ENCODE peak calls at places on chromosomes 11 and 22, in ten cellular contexts. J is mesothelial cell of epicardium, B is prostate gland, H is progenitor cell of endocrine pancreas, O is B cell, F is astrocyte of the cerebellum, E is WTC11, Z is ovary, M is coronary artery, L is HCT116. Y is an unnamed sample.

GRCh38 chr11:108584973-108585372 is 8.6 kb downstream of the EXPH5 start:
- DNase-seq in E (no peak), J (no peak), Z (no peak), M (no peak), B (no peak), O (no peak), H (no peak), F (no peak), L (no peak), Y (no peak)

GRCh38 chr22:23764931-23765881 is 2.4 kb downstream of the C22orf15 start:
- DNase-seq in J (no peak), E (no peak), L (no peak), O (no peak), H (no peak), B (no peak), Z (no peak), M (no peak), F (no peak), Y (no peak)

GRCh38 chr22:36331912-36332622 is 55.7 kb downstream of the MYH9 start:
- DNase-seq in M (no peak), J (no peak), F (no peak), H (no peak), B (peak), O (peak), L (no peak), E (no peak), Z (peak), Y (no peak)

GRCh38 chr11:111719379-111719778 is 46.8 kb downstream of the PPP2R1B start:
- DNase-seq in Z (no peak), H (no peak), J (no peak), L (no peak), F (no peak), E (no peak), M (no peak), O (no peak), B (no peak), Y (no peak)

GRCh38 chr22:45889093-45889538 is 87.8 kb downstream of the WNT7B start:
- DNase-seq in J (no peak), F (no peak), B (no peak), L (no peak), E (no peak), O (no peak), H (no peak), M (no peak), Z (no peak), Y (no peak)

GRCh38 chr22:17120711-17121234 is 387 bp downstream of the TMEM121B start:
- DNase-seq in E (peak), O (peak), F (no peak), B (no peak), H (no peak), M (no peak), J (peak), L (no peak), Z (no peak), Y (peak)

GRCh38 chr11:103109818-103110388 is 677 bp downstream of the DYNC2H1 start:
- DNase-seq in O (no peak), L (no peak), E (peak), F (no peak), Z (no peak), J (no peak), H (no peak), B (no peak), M (no peak), Y (peak)

GRCh38 chr11:86508604-86509471 is 134.2 kb downstream of the CCDC81 start:
- DNase-seq in O (no peak), H (no peak), Z (no peak), F (no peak), M (no peak), L (no peak), E (no peak), B (no peak), J (no peak), Y (no peak)

GRCh38 chr11:73386026-73386425 is 9.8 kb downstream of the RELT start:
- DNase-seq in L (no peak), E (no peak), H (no peak), B (no peak), F (no peak), J (no peak), Z (no peak), O (peak), M (no peak), Y (no peak)

GRCh38 chr11:76568621-76569020 is 101.9 kb downstream of the LRRC32 start:
- DNase-seq in M (no peak), E (no peak), Z (no peak), B (no peak), F (no peak), H (no peak), J (no peak), O (no peak), L (no peak), Y (no peak)

GRCh38 chr11:121237686-121238658 is 54.6 kb upstream of the SC5D start:
- DNase-seq in O (no peak), L (no peak), B (peak), J (no peak), F (no peak), M (no peak), E (no peak), H (no peak), Z (no peak), Y (no peak)

GRCh38 chr22:19122752-19123492 is 710 bp upstream of the DGCR2 start:
- DNase-seq in F (no peak), Z (no peak), E (no peak), H (no peak), L (no peak), O (no peak), J (no peak), M (no peak), B (peak), Y (no peak)

GRCh38 chr11:66008468-66009101 is 3.2 kb upstream of the CST6 start:
- DNase-seq in O (no peak), Z (no peak), F (no peak), J (no peak), L (no peak), M (no peak), E (no peak), B (no peak), H (no peak), Y (peak)

GRCh38 chr22:48188211-48188845 is 1425.9 kb downstream of the TBC1D22A start:
- DNase-seq in J (no peak), O (no peak), H (no peak), L (no peak), M (peak), F (no peak), E (no peak), B (no peak), Z (no peak), Y (no peak)

GRCh38 chr11:17388609-17389204 is at the start of gene KCNJ11:
- DNase-seq in O (no peak), E (peak), J (no peak), B (no peak), L (no peak), Z (no peak), F (no peak), H (peak), M (no peak), Y (peak)
- TF ChIP-seq CTCF in O (no peak), E (no peak), J (no peak), B (no peak), L (no peak), Z (no peak), F (no peak), H (no peak), M (no peak), Y (no peak)

DNA sequence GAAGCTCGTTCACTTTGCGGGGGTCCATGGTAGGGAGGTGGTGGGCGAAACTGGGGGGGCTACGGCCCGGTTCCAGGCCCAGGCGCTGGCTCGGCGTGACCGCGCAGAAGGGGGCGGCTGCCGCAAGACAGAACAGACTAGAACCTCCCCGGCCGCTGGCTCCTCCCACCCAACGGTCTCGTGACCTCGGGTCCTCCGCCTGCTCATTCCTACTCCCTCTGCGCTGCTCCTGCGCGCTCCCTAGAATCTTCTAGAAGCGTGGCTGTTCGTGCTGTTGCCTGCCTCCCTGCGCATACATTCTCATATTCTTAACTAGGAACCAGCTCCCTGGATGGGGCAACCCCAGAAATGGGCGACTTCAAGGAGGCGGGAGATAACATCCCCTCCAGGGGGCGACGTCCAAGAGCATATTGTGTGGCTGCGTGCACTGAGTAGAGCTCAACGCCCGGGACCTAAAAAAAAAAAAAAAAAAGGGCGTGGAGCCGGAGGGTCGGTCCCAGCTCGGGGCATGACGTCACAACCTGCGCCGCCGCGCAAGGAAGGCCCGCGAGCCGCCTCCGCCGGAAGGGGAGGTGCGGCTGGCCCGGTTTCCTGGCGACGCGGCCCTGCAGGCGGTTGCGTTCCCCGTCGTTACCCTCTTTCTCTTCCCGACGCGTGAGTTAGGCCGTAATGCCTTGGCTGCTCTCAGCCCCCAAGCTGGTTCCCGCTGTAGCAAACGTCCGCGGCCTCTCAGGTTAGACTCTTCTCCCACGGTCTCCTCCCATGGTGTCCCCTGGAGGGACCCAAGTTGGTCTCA is at the start of the genes ST13 and XPNPEP3:
- DNase-seq in Z (peak), L (peak), M (peak), B (peak), E (peak), O (peak), F (peak), J (peak), H (peak), Y (peak)
- TF ChIP-seq CTCF in Z (peak), L (no peak), M (no peak), B (no peak), E (no peak), O (peak), F (peak), J (peak), H (peak), Y (peak)

GRCh38 chr11:17831883-17832282 is 97.3 kb downstream of the KCNC1 start:
- DNase-seq in Z (no peak), M (no peak), E (no peak), J (no peak), F (no peak), L (no peak), B (no peak), O (no peak), H (no peak), Y (no peak)
- TF ChIP-seq CTCF in Z (no peak), M (no peak), E (no peak), J (no peak), F (no peak), L (no peak), B (no peak), O (no peak), H (no peak), Y (no peak)

GRCh38 chr11:68761801-68762200 is 10.5 kb upstream of the TESMIN start:
- DNase-seq in J (no peak), H (no peak), Z (no peak), F (no peak), M (no peak), L (no peak), O (no peak), B (no peak), E (no peak), Y (no peak)
- TF ChIP-seq CTCF in J (no peak), H (no peak), Z (no peak), F (no peak), M (no peak), L (no peak), O (no peak), B (no peak), E (no peak), Y (no peak)

DNA sequence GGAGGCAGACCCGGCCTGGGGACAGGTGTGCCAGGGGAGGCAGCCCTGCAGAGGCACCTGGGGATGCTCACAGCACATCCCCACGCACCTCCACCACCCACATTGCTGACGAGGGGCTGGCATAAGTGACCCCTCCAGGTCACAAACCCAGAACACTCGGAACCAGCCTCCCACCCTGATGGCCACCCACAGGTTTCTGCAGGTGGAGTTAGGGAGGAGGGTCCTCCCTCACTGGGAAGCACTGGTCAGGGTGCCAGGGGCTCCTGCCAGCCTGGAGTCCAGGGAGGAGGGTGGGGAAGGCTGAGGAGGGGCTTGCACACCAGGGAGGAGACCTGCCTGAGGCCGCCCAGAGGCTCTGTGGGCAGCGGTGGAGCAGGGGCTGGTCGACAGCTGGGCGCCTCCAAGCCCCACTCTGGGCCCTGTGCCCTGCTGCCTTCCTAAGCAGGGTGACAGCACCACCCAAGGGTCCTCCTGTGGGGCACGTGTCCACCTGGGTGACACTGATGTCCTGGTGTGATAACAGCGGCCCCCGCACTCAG is 51.0 kb upstream of the CARS1 start:
- DNase-seq in Z (no peak), O (no peak), M (peak), B (no peak), J (no peak), F (no peak), H (peak), L (no peak), E (peak), Y (no peak)
- TF ChIP-seq CTCF in Z (no peak), O (no peak), M (no peak), B (no peak), J (no peak), F (no peak), H (no peak), L (no peak), E (no peak), Y (no peak)

GRCh38 chr22:42901790-42902508 is 44.9 kb upstream of the ARFGAP3 start:
- DNase-seq in O (no peak), B (no peak), Z (no peak), F (no peak), L (no peak), H (no peak), J (no peak), M (no peak), E (no peak), Y (no peak)
- TF ChIP-seq CTCF in O (peak), B (no peak), Z (no peak), F (peak), L (no peak), H (peak), J (peak), M (no peak), E (peak), Y (no peak)

GRCh38 chr22:42614312-42615091 is at the start of gene POLDIP3:
- DNase-seq in M (peak), O (peak), F (peak), H (peak), B (peak), J (peak), L (peak), E (peak), Z (peak), Y (peak)
- TF ChIP-seq CTCF in M (peak), O (no peak), F (peak), H (peak), B (peak), J (no peak), L (no peak), E (no peak), Z (no peak), Y (no peak)

GRCh38 chr11:126115820-126116319 is 53.2 kb upstream of the CDON start:
- DNase-seq in H (peak), F (peak), B (peak), M (peak), L (peak), O (no peak), E (no peak), Z (no peak), J (no peak), Y (peak)
- TF ChIP-seq CTCF in H (peak), F (peak), B (no peak), M (peak), L (no peak), O (no peak), E (no peak), Z (peak), J (no peak), Y (no peak)

Y was measured in nephron progenitor cell.